ENCODE peak calls at places on chromosomes 16 and 17, in five cellular contexts. One of them, this sample, is unnamed.

GRCh38 chr17:57707892-57708291 is 37.2 kb downstream of the CCDC182 start:
- DNase-seq in CD8-positive, alpha-beta T cell: no peak
- DNase-seq in brain microvascular endothelial cell: no peak
- DNase-seq in H9: peak
- DNase-seq in mucosa of descending colon: no peak
- DNase-seq in this sample: no peak

GRCh38 chr16:24382929-24383328 is 126.8 kb downstream of the CACNG3 start:
- DNase-seq in H9: peak
- DNase-seq in mucosa of descending colon: no peak
- DNase-seq in brain microvascular endothelial cell: no peak
- DNase-seq in CD8-positive, alpha-beta T cell: no peak
- DNase-seq in this sample: no peak

GRCh38 chr17:51152766-51153209 is 571 bp upstream of the NME1 start:
- DNase-seq in brain microvascular endothelial cell: no peak
- DNase-seq in CD8-positive, alpha-beta T cell: peak
- DNase-seq in H9: no peak
- DNase-seq in mucosa of descending colon: no peak
- DNase-seq in this sample: no peak

GRCh38 chr16:89314357-89314756 is 96.9 kb downstream of the ZNF778 start:
- DNase-seq in mucosa of descending colon: no peak
- DNase-seq in H9: no peak
- DNase-seq in brain microvascular endothelial cell: no peak
- DNase-seq in CD8-positive, alpha-beta T cell: peak
- DNase-seq in this sample: no peak

GRCh38 chr16:84889066-84889465 is 69.3 kb downstream of the CRISPLD2 start:
- DNase-seq in brain microvascular endothelial cell: peak
- DNase-seq in H9: no peak
- DNase-seq in CD8-positive, alpha-beta T cell: no peak
- DNase-seq in mucosa of descending colon: no peak
- DNase-seq in this sample: no peak

GRCh38 chr17:12899604-12900003 is 110.3 kb downstream of the ARHGAP44 start:
- DNase-seq in H9: no peak
- DNase-seq in brain microvascular endothelial cell: no peak
- DNase-seq in mucosa of descending colon: no peak
- DNase-seq in CD8-positive, alpha-beta T cell: no peak
- DNase-seq in this sample: no peak

GRCh38 chr16:47644661-47645060 is 183.5 kb downstream of the PHKB start:
- DNase-seq in mucosa of descending colon: no peak
- DNase-seq in H9: no peak
- DNase-seq in brain microvascular endothelial cell: no peak
- DNase-seq in CD8-positive, alpha-beta T cell: no peak
- DNase-seq in this sample: no peak

GRCh38 chr16:31182391-31182790 is 2.5 kb downstream of the FUS start:
- DNase-seq in CD8-positive, alpha-beta T cell: no peak
- DNase-seq in H9: no peak
- DNase-seq in mucosa of descending colon: no peak
- DNase-seq in brain microvascular endothelial cell: no peak
- DNase-seq in this sample: peak

GRCh38 chr17:43832976-43833829 is at the start of gene MPP3:
- DNase-seq in mucosa of descending colon: peak
- DNase-seq in CD8-positive, alpha-beta T cell: peak
- DNase-seq in brain microvascular endothelial cell: peak
- DNase-seq in H9: peak
- DNase-seq in this sample: no peak

GRCh38 chr17:82545071-82545462 is 25.5 kb downstream of the FOXK2 start:
- DNase-seq in CD8-positive, alpha-beta T cell: no peak
- DNase-seq in brain microvascular endothelial cell: peak
- DNase-seq in mucosa of descending colon: no peak
- DNase-seq in H9: no peak
- DNase-seq in this sample: no peak

GRCh38 chr17:76155988-76156661 is 15.1 kb upstream of the FOXJ1 start:
- DNase-seq in H9: peak
- DNase-seq in brain microvascular endothelial cell: no peak
- DNase-seq in CD8-positive, alpha-beta T cell: no peak
- DNase-seq in mucosa of descending colon: no peak
- DNase-seq in this sample: no peak

GRCh38 chr17:62966426-62967110 is 533 bp downstream of the TANC2 start:
- DNase-seq in mucosa of descending colon: peak
- DNase-seq in CD8-positive, alpha-beta T cell: peak
- DNase-seq in brain microvascular endothelial cell: peak
- DNase-seq in H9: peak
- DNase-seq in this sample: no peak

GRCh38 chr16:67860589-67861398 is 12.1 kb upstream of the EDC4 start:
- DNase-seq in CD8-positive, alpha-beta T cell: no peak
- DNase-seq in H9: no peak
- DNase-seq in mucosa of descending colon: no peak
- DNase-seq in brain microvascular endothelial cell: peak
- DNase-seq in this sample: no peak

GRCh38 chr16:4500283-4500682 is 24.1 kb downstream of the HMOX2 start:
- DNase-seq in mucosa of descending colon: no peak
- DNase-seq in brain microvascular endothelial cell: peak
- DNase-seq in H9: no peak
- DNase-seq in CD8-positive, alpha-beta T cell: no peak
- DNase-seq in this sample: no peak

GRCh38 chr17:51653902-51654301 is 393.6 kb downstream of the UTP18 start:
- DNase-seq in H9: peak
- DNase-seq in CD8-positive, alpha-beta T cell: no peak
- DNase-seq in mucosa of descending colon: no peak
- DNase-seq in brain microvascular endothelial cell: no peak
- DNase-seq in this sample: no peak

GRCh38 chr16:30786115-30786935 is 680 bp downstream of the ZNF629 start:
- DNase-seq in brain microvascular endothelial cell: peak
- DNase-seq in H9: no peak
- DNase-seq in CD8-positive, alpha-beta T cell: no peak
- DNase-seq in mucosa of descending colon: peak
- DNase-seq in this sample: no peak

GRCh38 chr17:17479209-17479608 is 2.4 kb downstream of the MED9 start:
- DNase-seq in CD8-positive, alpha-beta T cell: no peak
- DNase-seq in mucosa of descending colon: no peak
- DNase-seq in brain microvascular endothelial cell: no peak
- DNase-seq in H9: no peak
- DNase-seq in this sample: no peak

GRCh38 chr17:65902831-65903549 is 288.9 kb downstream of the CEP112 start:
- DNase-seq in brain microvascular endothelial cell: no peak
- DNase-seq in H9: peak
- DNase-seq in mucosa of descending colon: no peak
- DNase-seq in CD8-positive, alpha-beta T cell: no peak
- DNase-seq in this sample: no peak

GRCh38 chr17:149897-150575 is 12.7 kb downstream of the SCGB1C2 start:
- DNase-seq in mucosa of descending colon: peak
- DNase-seq in H9: no peak
- DNase-seq in CD8-positive, alpha-beta T cell: no peak
- DNase-seq in brain microvascular endothelial cell: no peak
- DNase-seq in this sample: peak

GRCh38 chr17:45940826-45941225 is 46.5 kb downstream of the MAPT start:
- DNase-seq in CD8-positive, alpha-beta T cell: no peak
- DNase-seq in brain microvascular endothelial cell: no peak
- DNase-seq in mucosa of descending colon: no peak
- DNase-seq in H9: no peak
- DNase-seq in this sample: no peak

GRCh38 chr17:78416311-78416711 is 37.9 kb downstream of the PGS1 start:
- DNase-seq in H9: no peak
- DNase-seq in brain microvascular endothelial cell: peak
- DNase-seq in CD8-positive, alpha-beta T cell: no peak
- DNase-seq in mucosa of descending colon: peak
- DNase-seq in this sample: no peak

GRCh38 chr17:59001158-59001814 is 105.4 kb downstream of the TRIM37 start:
- DNase-seq in H9: peak
- DNase-seq in brain microvascular endothelial cell: peak
- DNase-seq in CD8-positive, alpha-beta T cell: peak
- DNase-seq in mucosa of descending colon: no peak
- DNase-seq in this sample: no peak

GRCh38 chr17:75691371-75692290 is 24.5 kb downstream of the SAP30BP start:
- DNase-seq in brain microvascular endothelial cell: no peak
- DNase-seq in mucosa of descending colon: peak
- DNase-seq in H9: no peak
- DNase-seq in CD8-positive, alpha-beta T cell: no peak
- DNase-seq in this sample: peak

GRCh38 chr17:9225305-9226101 is 204.2 kb downstream of the NTN1 start:
- DNase-seq in mucosa of descending colon: no peak
- DNase-seq in CD8-positive, alpha-beta T cell: no peak
- DNase-seq in brain microvascular endothelial cell: no peak
- DNase-seq in H9: peak
- DNase-seq in this sample: peak

GRCh38 chr17:69909389-69909788 is 165.6 kb upstream of the KCNJ16 start:
- DNase-seq in mucosa of descending colon: no peak
- DNase-seq in H9: no peak
- DNase-seq in brain microvascular endothelial cell: no peak
- DNase-seq in CD8-positive, alpha-beta T cell: no peak
- DNase-seq in this sample: no peak

GRCh38 chr17:45229681-45230409 is 8.2 kb downstream of the FMNL1 start:
- DNase-seq in H9: no peak
- DNase-seq in CD8-positive, alpha-beta T cell: no peak
- DNase-seq in brain microvascular endothelial cell: no peak
- DNase-seq in mucosa of descending colon: no peak
- DNase-seq in this sample: no peak

GRCh38 chr16:22073350-22073749 is 19.0 kb upstream of the VWA3A start:
- DNase-seq in mucosa of descending colon: no peak
- DNase-seq in H9: no peak
- DNase-seq in brain microvascular endothelial cell: no peak
- DNase-seq in CD8-positive, alpha-beta T cell: no peak
- DNase-seq in this sample: no peak

GRCh38 chr16:4661661-4662060 is 31.7 kb upstream of the NUDT16L1 start:
- DNase-seq in mucosa of descending colon: no peak
- DNase-seq in CD8-positive, alpha-beta T cell: no peak
- DNase-seq in brain microvascular endothelial cell: no peak
- DNase-seq in H9: no peak
- DNase-seq in this sample: no peak

GRCh38 chr17:42843358-42843934 is 934 bp upstream of the AOC2 start:
- DNase-seq in CD8-positive, alpha-beta T cell: no peak
- DNase-seq in mucosa of descending colon: no peak
- DNase-seq in brain microvascular endothelial cell: peak
- DNase-seq in H9: no peak
- DNase-seq in this sample: no peak

GRCh38 chr17:2963332-2964027 is 99.9 kb downstream of the OR1D5 start:
- DNase-seq in brain microvascular endothelial cell: no peak
- DNase-seq in CD8-positive, alpha-beta T cell: no peak
- DNase-seq in H9: peak
- DNase-seq in mucosa of descending colon: no peak
- DNase-seq in this sample: no peak

GRCh38 chr17:352421-353212 is at the start of gene RPH3AL:
- DNase-seq in mucosa of descending colon: peak
- DNase-seq in CD8-positive, alpha-beta T cell: no peak
- DNase-seq in brain microvascular endothelial cell: peak
- DNase-seq in H9: peak
- DNase-seq in this sample: no peak

DNA sequence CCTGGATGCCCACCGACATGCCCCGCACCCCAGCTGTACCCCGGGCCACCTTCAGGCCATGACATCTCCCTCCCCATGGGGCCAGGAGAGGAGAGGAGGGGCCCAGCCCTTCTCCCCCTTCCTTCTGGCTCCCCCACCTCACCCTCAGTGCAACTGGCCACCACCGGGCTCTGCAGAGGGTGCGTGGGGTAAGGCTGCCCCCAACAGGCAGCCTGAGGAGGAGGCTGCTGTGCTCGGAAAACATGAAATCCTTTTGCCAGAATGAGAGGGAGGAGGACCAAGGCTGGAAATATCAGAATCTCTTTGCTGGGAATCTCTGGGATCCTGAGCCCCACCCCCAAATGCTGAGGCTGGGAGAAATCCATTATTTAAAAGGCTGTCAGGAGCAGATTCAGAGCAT is 68.4 kb downstream of the CCT6B start:
- DNase-seq in CD8-positive, alpha-beta T cell: no peak
- DNase-seq in H9: peak
- DNase-seq in mucosa of descending colon: no peak
- DNase-seq in brain microvascular endothelial cell: no peak
- DNase-seq in this sample: no peak
- TF ChIP-seq CTCF in CD8-positive, alpha-beta T cell: no peak
- TF ChIP-seq CTCF in H9: peak
- TF ChIP-seq CTCF in mucosa of descending colon: no peak
- TF ChIP-seq CTCF in brain microvascular endothelial cell: peak
- TF ChIP-seq CTCF in this sample: peak

DNA sequence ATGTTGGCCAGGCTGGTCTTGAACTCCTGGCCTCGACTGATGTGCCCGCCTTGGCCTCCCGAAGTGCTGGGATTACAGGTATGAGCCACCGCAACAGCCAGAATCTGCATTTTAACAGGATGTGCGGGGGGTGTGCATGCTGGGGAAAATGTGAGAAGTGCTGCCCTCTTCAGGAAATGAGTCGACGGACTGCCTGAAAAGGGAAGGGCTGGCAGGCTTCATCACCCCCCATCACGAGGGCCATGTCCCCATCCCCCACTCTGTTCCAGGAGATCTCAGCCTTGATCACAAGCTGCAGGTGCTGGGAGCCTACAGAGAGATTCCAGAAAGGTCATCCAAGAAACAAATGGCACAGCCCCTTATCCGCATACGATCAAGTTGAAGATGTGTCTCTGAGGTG is 195.3 kb upstream of the RPL38 start:
- DNase-seq in brain microvascular endothelial cell: no peak
- DNase-seq in H9: peak
- DNase-seq in mucosa of descending colon: no peak
- DNase-seq in CD8-positive, alpha-beta T cell: peak
- DNase-seq in this sample: peak
- TF ChIP-seq CTCF in brain microvascular endothelial cell: no peak
- TF ChIP-seq CTCF in H9: peak
- TF ChIP-seq CTCF in mucosa of descending colon: no peak
- TF ChIP-seq CTCF in CD8-positive, alpha-beta T cell: no peak
- TF ChIP-seq CTCF in this sample: peak

DNA sequence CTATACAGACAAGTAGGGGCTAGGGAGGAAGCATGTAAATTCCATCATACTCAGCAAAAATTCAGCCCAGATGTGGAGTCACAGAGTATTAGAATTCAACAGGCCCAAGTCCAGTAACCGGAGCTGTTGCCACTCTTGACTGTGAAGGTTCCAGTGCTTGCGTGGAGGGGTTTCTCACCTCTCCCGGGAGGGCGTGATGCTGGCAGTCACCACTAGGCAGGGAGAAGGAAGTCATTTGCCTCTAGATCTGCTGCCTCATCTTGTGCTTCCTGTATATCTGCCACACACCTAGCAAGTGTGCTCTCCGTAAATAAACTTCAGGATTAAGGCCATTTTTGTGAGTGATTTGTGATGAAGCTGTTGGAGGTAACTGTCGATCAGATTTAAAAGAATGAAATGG is 1.0 kb upstream of the CKLF start:
- DNase-seq in mucosa of descending colon: peak
- DNase-seq in H9: peak
- DNase-seq in CD8-positive, alpha-beta T cell: peak
- DNase-seq in brain microvascular endothelial cell: no peak
- DNase-seq in this sample: no peak
- TF ChIP-seq CTCF in mucosa of descending colon: no peak
- TF ChIP-seq CTCF in H9: peak
- TF ChIP-seq CTCF in CD8-positive, alpha-beta T cell: peak
- TF ChIP-seq CTCF in brain microvascular endothelial cell: peak
- TF ChIP-seq CTCF in this sample: peak

DNA sequence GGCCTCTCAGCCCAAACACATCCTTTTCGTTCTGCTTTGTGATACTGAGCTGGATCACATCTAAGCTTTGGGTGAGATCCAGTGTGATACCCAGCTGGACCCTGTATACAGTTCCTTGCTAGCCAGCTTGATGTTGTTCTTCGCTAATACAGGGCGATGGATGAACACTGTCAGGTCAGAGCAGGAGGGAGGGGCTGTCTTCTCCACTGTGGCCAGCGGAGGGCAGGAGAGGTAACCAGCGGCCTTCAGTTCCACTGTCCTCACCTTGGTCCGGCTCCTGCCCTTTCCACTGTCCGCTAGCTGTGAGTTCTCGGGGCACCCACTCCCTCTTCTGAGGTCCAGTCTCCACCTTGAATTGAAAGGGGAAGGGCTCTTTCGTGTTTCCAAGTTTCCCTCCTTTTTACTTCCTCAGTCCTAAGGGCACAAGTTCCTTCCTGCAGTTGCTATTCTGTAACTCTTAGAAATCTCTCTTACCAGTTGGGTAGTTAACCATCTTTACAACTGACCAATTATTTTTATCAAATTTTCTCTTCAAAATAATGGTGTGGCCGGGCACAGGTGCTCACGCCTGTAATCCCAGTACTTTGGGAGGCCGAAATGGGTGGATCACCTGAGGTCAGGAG is 3.0 kb upstream of the ZNF213 start:
- DNase-seq in mucosa of descending colon: peak
- DNase-seq in brain microvascular endothelial cell: peak
- DNase-seq in CD8-positive, alpha-beta T cell: peak
- DNase-seq in H9: peak
- DNase-seq in this sample: no peak
- TF ChIP-seq CTCF in mucosa of descending colon: no peak
- TF ChIP-seq CTCF in brain microvascular endothelial cell: peak
- TF ChIP-seq CTCF in CD8-positive, alpha-beta T cell: peak
- TF ChIP-seq CTCF in H9: peak
- TF ChIP-seq CTCF in this sample: peak

This sample was measured in chondrocyte.